ENCODE peak calls at places on chromosomes 6 and 20, in six cellular contexts. I, N, C, T, V and K are unnamed samples.

GRCh38 chr6:32152414-32153251 is 894 bp upstream of the PRRT1 start:
- DNase-seq in V (no peak), N (no peak), T (peak), C (peak), I (no peak), K (no peak)

GRCh38 chr6:18126116-18126515 is 3.6 kb upstream of the NHLRC1 start:
- DNase-seq in V (no peak), N (no peak), C (peak), T (no peak), I (no peak), K (no peak)

GRCh38 chr6:12605888-12606345 is 110.7 kb upstream of the PHACTR1 start:
- DNase-seq in C (peak), I (peak), N (peak), T (peak), V (no peak), K (peak)

GRCh38 chr6:163793584-163793983 is 379.1 kb downstream of the QKI start:
- DNase-seq in T (peak), C (peak), V (no peak), I (no peak), N (no peak), K (no peak)

GRCh38 chr6:4446982-4447381 is 311.6 kb upstream of the ECI2 start:
- DNase-seq in C (peak), I (no peak), V (no peak), T (peak), N (peak), K (no peak)

GRCh38 chr20:40715491-40715890 is 26.5 kb upstream of the MAFB start:
- DNase-seq in C (no peak), I (no peak), V (no peak), T (no peak), N (no peak), K (no peak)

GRCh38 chr6:2989332-2990178 is 10.1 kb upstream of the NQO2 start:
- DNase-seq in C (peak), I (peak), T (peak), V (peak), N (peak), K (peak)

GRCh38 chr6:80321011-80321410 is 214.5 kb downstream of the BCKDHB start:
- DNase-seq in N (no peak), C (no peak), V (no peak), I (no peak), T (no peak), K (no peak)

GRCh38 chr20:40339661-40340449 is 349.2 kb downstream of the MAFB start:
- DNase-seq in V (no peak), T (no peak), I (no peak), N (no peak), C (no peak), K (no peak)

GRCh38 chr6:89859744-89860143 is 30.1 kb downstream of the CASP8AP2 start:
- DNase-seq in V (no peak), I (no peak), C (no peak), N (no peak), T (no peak), K (peak)

GRCh38 chr6:19502301-19502700 is 334.9 kb upstream of the ID4 start:
- DNase-seq in I (no peak), N (no peak), V (no peak), C (no peak), T (no peak), K (no peak)

DNA sequence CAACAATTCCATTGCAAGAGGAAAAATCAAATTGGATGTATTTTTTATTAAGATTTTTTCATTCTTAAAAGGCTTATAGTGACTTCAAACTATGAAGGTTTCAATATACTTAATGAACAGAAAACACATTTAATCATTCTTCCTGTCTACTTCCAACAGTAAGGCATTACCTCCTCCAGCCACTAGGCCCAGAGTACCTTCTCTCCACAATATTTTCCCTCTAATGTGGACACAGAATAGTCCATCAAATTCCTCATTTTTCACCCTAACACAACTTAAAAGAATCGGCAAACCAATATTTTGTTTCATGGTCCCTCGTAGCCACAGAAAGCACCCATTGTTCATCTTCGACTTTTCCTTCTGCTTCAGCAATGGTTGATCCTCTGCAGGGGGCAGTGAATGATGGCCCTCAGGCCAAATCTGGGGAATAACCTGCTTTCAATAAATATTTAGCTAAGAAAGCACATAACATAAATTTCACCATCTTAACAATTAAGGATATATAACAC is 335.4 kb upstream of the ID4 start:
- DNase-seq in V (no peak), I (no peak), T (no peak), C (no peak), N (no peak), K (no peak)
- TF ChIP-seq CTCF in V (no peak), I (no peak), T (no peak), C (no peak), N (no peak), K (no peak)

GRCh38 chr6:26202811-26203583 is 115.8 kb downstream of the HFE start:
- DNase-seq in N (no peak), I (no peak), T (no peak), V (no peak), C (no peak), K (no peak)

GRCh38 chr6:26205161-26205624 is 118.0 kb downstream of the HFE start:
- DNase-seq in N (peak), T (peak), V (no peak), I (peak), C (peak), K (peak)

GRCh38 chr6:26202201-26202611 is 115.0 kb downstream of the HFE start:
- DNase-seq in V (no peak), N (no peak), T (no peak), C (no peak), I (no peak), K (no peak)

GRCh38 chr6:26205625-26206574 is 118.7 kb downstream of the HFE start:
- DNase-seq in N (peak), C (peak), I (no peak), T (peak), V (no peak), K (no peak)

DNA sequence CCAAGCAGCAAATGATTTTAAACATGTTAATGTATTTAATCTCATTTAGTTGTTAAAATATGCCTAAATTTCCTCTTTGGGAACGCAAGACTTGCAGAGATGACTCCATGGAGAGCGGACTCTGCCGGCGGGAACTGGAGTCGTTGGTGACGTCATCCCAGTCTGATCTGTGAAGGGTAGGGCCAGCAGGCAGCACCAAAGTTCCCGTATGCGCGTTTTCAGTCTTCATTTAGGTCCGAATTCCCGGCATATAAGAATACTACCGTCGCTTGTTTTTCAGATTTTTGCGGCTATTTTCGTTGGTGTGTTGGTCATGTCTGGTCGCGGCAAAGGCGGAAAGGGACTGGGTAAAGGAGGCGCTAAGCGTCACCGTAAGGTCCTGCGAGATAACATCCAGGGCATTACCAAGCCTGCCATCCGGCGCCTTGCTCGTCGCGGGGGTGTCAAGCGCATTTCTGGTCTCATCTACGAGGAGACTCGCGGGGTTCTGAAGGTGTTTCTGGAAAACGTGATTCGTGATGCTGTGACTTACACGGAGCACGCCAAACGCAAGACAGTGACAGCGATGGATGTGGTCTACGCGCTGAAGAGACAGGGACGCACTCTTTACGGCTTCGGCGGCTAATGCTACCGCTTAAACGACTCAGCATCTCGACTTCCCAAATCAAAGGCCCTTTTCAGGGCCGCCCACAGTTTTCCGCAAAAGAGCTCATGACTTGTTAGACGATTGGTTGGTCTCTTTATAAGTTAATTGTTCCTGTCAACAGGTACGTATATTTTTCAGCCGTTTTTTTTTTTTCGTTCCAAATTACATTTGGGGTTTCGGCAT is 117.3 kb downstream of the HFE start:
- DNase-seq in V (peak), I (peak), N (peak), T (peak), C (peak), K (peak)
- TF ChIP-seq CTCF in V (peak), I (no peak), N (peak), T (peak), C (peak), K (no peak)

DNA sequence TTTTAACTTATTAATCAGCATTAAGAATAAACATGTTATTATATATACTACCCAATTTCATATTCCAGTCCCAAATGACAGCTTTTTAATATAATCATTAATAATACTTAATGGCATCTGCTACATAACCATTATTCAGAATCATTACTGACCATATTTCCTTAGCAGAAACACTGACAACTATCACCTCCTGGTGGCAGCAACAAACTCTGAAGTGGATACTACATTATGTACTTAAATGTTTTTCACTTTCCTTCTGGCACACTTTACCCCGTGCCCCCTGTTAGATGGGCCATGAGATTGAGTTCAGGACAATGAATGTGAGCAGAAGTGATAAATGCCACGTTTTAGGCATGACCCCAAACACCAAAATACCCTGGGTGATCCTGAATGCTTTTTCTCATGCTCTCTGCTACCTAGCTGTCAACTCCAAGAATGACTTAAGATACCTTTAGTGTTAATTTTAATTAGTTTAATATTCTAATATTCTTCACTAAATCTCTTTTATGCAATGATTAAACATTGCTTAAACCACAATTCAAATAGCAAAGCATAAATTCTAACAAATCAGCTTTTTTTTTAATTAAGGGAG is 77.1 kb downstream of the LMBRD1 start:
- DNase-seq in T (peak), N (no peak), C (peak), I (no peak), V (no peak), K (peak)
- TF ChIP-seq CTCF in T (peak), N (peak), C (peak), I (peak), V (no peak), K (peak)

DNA sequence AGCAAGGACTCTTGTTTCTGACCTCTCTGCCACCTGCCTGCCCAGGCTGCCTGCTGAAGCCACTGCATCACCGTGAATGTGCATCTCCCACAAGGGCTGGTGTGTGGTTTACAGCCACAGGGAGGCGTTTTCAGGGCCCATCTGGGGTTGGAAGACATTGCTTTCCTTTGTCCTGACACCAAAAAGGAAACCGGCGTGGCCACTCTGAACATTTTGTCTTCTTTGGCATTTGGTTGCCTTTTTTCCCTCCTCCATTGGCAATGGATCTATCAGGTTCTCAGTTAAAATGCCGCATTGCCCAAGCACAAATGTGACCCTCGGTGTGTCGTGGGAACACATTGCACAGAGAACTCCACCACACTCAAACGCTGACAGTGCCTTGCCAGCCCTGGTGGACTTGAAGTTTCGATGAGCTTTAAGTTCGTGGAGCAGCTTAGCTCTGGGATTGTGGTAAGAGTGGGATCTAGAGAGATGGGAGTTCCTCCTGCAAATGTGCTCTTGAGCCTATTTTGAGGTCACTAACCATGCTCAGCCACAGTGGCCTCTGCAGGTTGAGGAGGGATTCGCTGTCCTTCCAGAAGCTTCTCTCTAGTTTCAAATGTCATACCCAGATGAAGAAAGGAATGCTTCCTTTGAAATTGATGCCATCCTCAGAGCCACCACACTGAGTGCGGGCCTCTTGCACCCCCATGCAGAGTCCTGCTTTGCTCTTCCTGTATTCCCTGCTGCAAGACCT is 14.8 kb upstream of the PCK1 start:
- DNase-seq in V (no peak), I (no peak), C (no peak), T (no peak), N (no peak), K (no peak)
- TF ChIP-seq CTCF in V (no peak), I (no peak), C (no peak), T (no peak), N (no peak), K (no peak)

GRCh38 chr6:15443119-15443518 is 197.2 kb downstream of the JARID2 start:
- DNase-seq in V (no peak), T (peak), C (peak), I (no peak), N (peak), K (no peak)

GRCh38 chr6:15442467-15442866 is 196.6 kb downstream of the JARID2 start:
- DNase-seq in C (no peak), I (no peak), V (no peak), T (no peak), N (no peak), K (no peak)

GRCh38 chr6:15441982-15442381 is 196.1 kb downstream of the JARID2 start:
- DNase-seq in T (no peak), I (no peak), V (no peak), N (no peak), C (no peak), K (no peak)

GRCh38 chr6:15444881-15445280 is 199.0 kb downstream of the JARID2 start:
- DNase-seq in V (no peak), N (no peak), I (no peak), T (no peak), C (no peak), K (no peak)

GRCh38 chr6:15444081-15444731 is 198.3 kb downstream of the JARID2 start:
- DNase-seq in I (no peak), N (peak), T (peak), C (no peak), V (no peak), K (no peak)
- TF ChIP-seq CTCF in I (no peak), N (peak), T (no peak), C (no peak), V (no peak), K (no peak)

GRCh38 chr20:39066464-39066863 is 104.3 kb downstream of the DHX35 start:
- DNase-seq in N (no peak), I (peak), C (no peak), T (no peak), V (no peak), K (no peak)

GRCh38 chr20:39069976-39070375 is 107.8 kb downstream of the DHX35 start:
- DNase-seq in I (no peak), C (peak), N (no peak), V (no peak), T (peak), K (no peak)

GRCh38 chr20:39070484-39071231 is 108.5 kb downstream of the DHX35 start:
- DNase-seq in T (peak), N (no peak), I (no peak), C (peak), V (no peak), K (no peak)

GRCh38 chr20:39072132-39072531 is 110.0 kb downstream of the DHX35 start:
- DNase-seq in T (no peak), V (no peak), I (no peak), C (no peak), N (no peak), K (no peak)

GRCh38 chr20:39067526-39068216 is 105.5 kb downstream of the DHX35 start:
- DNase-seq in N (peak), V (no peak), I (no peak), C (peak), T (peak), K (no peak)
- TF ChIP-seq CTCF in N (no peak), V (no peak), I (no peak), C (no peak), T (no peak), K (no peak)

GRCh38 chr6:168711049-168711640 is 270.2 kb downstream of the SMOC2 start:
- DNase-seq in V (no peak), I (no peak), N (no peak), C (no peak), T (no peak), K (no peak)
- TF ChIP-seq CTCF in V (peak), I (peak), N (no peak), C (peak), T (no peak), K (no peak)

DNA sequence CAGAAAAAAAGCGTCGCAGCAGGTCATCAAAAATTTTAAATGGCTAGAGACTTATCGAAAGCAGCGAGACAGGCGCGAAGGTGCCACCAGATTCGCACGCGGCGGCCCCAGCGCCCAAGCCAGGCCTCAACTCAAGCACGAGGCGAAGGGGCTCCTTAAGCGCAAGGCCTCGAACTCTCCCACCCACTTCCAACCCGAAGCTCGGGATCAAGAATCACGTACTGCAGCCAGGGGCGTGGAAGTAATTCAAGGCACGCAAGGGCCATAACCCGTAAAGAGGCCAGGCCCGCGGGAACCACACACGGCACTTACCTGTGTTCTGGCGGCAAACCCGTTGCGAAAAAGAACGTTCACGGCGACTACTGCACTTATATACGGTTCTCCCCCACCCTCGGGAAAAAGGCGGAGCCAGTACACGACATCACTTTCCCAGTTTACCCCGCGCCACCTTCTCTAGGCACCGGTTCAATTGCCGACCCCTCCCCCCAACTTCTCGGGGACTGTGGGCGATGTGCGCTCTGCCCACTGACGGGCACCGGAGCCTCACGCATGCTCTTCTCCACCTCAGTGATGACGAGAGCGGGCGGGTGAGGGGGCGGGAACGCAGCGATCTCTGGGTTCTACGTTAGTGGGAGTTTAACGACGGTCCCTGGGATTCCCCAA is at the start of gene EEF1A1:
- DNase-seq in N (peak), T (peak), C (peak), V (peak), I (peak), K (peak)
- TF ChIP-seq CTCF in N (no peak), T (no peak), C (no peak), V (no peak), I (no peak), K (no peak)

GRCh38 chr20:4064118-4064962 is 49.0 kb upstream of the RNF24 start:
- DNase-seq in T (peak), N (no peak), C (peak), V (peak), I (peak), K (no peak)
- TF ChIP-seq CTCF in T (no peak), N (peak), C (no peak), V (no peak), I (no peak), K (no peak)

DNA sequence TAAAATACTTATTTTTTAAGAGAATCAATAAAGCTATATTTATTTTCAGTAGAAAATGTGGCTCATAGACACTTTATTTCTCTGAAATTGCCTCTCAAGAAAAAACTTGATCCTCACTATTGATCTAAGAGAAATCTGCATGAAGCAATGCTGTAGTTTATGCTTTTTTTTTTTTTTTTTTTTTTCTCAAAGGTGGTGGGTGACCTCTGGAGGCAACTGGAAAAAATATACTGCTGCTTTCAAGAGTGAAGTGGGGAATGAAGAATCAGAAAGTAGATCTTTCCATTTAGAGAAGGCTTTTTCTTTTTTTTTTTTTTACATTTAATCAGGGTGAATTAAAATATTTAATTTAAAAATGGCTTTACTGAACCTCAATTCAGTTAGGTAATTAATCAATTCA is 169.3 kb downstream of the SLC16A10 start:
- DNase-seq in V (no peak), N (no peak), C (no peak), T (no peak), I (no peak), K (no peak)
- TF ChIP-seq CTCF in V (no peak), N (peak), C (no peak), T (peak), I (no peak), K (no peak)